ENCODE peak calls at places on chromosomes 5 and 9, in six cellular contexts. S is bronchial epithelial cell, A is GM13977, P is HEK293T, K is D341Med, I is AG04450. W is an unnamed sample.

GRCh38 chr5:34447424-34447823 is 208.7 kb upstream of the RAI14 start:
- DNase-seq in P (no peak), K (no peak), A (no peak), S (no peak), I (no peak), W (no peak)

GRCh38 chr9:86766912-86767311 is 180.4 kb downstream of the GAS1 start:
- DNase-seq in P (peak), S (peak), I (peak), K (no peak), A (no peak), W (no peak)

GRCh38 chr9:89408628-89409101 is 89.2 kb downstream of the SEMA4D start:
- DNase-seq in S (no peak), A (no peak), P (no peak), I (no peak), K (no peak), W (no peak)

GRCh38 chr5:2761921-2762488 is 10.5 kb upstream of the IRX2 start:
- DNase-seq in S (no peak), I (no peak), A (no peak), P (no peak), K (no peak), W (no peak)

GRCh38 chr9:121376214-121376830 is 6.3 kb upstream of the STOM start:
- DNase-seq in S (no peak), I (no peak), P (no peak), K (no peak), A (no peak), W (no peak)

GRCh38 chr5:177410575-177410974 is 1.2 kb upstream of the F12 start:
- DNase-seq in K (no peak), S (no peak), P (no peak), I (no peak), A (no peak), W (no peak)

GRCh38 chr5:10562202-10563131 is 1.4 kb upstream of the ANKRD33B start:
- DNase-seq in S (no peak), K (no peak), P (no peak), A (peak), I (no peak), W (no peak)

GRCh38 chr5:157740211-157740610 is 3.3 kb upstream of the LSM11 start:
- DNase-seq in I (no peak), K (peak), P (peak), A (peak), S (peak), W (no peak)

GRCh38 chr5:102902647-102903046 is 147.5 kb downstream of the PAM start:
- DNase-seq in I (no peak), K (no peak), P (no peak), A (no peak), S (peak), W (no peak)

GRCh38 chr9:77714077-77714549 is 66.0 kb upstream of the GNA14 start:
- DNase-seq in K (no peak), S (no peak), P (no peak), I (no peak), A (no peak), W (no peak)

GRCh38 chr9:124297553-124297905 is 39.8 kb downstream of the NEK6 start:
- DNase-seq in K (no peak), S (peak), I (peak), P (no peak), A (no peak), W (peak)

GRCh38 chr5:148848378-148849031 is 22.1 kb downstream of the ADRB2 start:
- DNase-seq in P (no peak), K (no peak), S (no peak), I (no peak), A (no peak), W (no peak)

GRCh38 chr9:129404621-129405020 is 216.3 kb downstream of the C9orf50 start:
- DNase-seq in K (no peak), P (no peak), I (no peak), S (no peak), A (no peak), W (no peak)

GRCh38 chr9:114721491-114722362 is 39.7 kb upstream of the TEX48 start:
- DNase-seq in A (no peak), I (no peak), S (peak), K (no peak), P (no peak), W (no peak)

GRCh38 chr5:145554399-145554798 is 280.7 kb downstream of the PRELID2 start:
- DNase-seq in S (peak), A (no peak), P (no peak), I (no peak), K (no peak), W (peak)